ENCODE peak calls at places on chromosomes 13 and 19, in eight cellular contexts. One of them, this sample, is unnamed.

GRCh38 chr13:20127563-20128458 is 33.0 kb downstream of the GJA3 start:
- DNase-seq in GM13977: peak
- DNase-seq in stimulated activated CD4-positive, alpha-beta T cell treated with anti-CD3 and anti-CD28 coated beads, Interleukin-1b, Interleukin-23, amount 100 ng/mL, for 48 hours: peak
- DNase-seq in AG10803: peak
- DNase-seq in stimulated activated CD8-positive, alpha-beta memory T cell treated with anti-CD3 and anti-CD28 coated beads, Interleukin-4, amount 100 ng/mL, for 4 hours: no peak
- DNase-seq in NCI-H1105: no peak
- DNase-seq in H9: peak
- DNase-seq in EH: peak
- DNase-seq in this sample: peak

GRCh38 chr13:102538938-102539337 is 57.8 kb upstream of the TPP2 start:
- DNase-seq in GM13977: no peak
- DNase-seq in NCI-H1105: no peak
- DNase-seq in H9: no peak
- DNase-seq in stimulated activated CD8-positive, alpha-beta memory T cell treated with anti-CD3 and anti-CD28 coated beads, Interleukin-4, amount 100 ng/mL, for 4 hours: no peak
- DNase-seq in stimulated activated CD4-positive, alpha-beta T cell treated with anti-CD3 and anti-CD28 coated beads, Interleukin-1b, Interleukin-23, amount 100 ng/mL, for 48 hours: no peak
- DNase-seq in EH: no peak
- DNase-seq in AG10803: no peak
- DNase-seq in this sample: no peak

GRCh38 chr13:86464193-86464592 is 665.0 kb upstream of the SLITRK6 start:
- DNase-seq in stimulated activated CD8-positive, alpha-beta memory T cell treated with anti-CD3 and anti-CD28 coated beads, Interleukin-4, amount 100 ng/mL, for 4 hours: no peak
- DNase-seq in AG10803: no peak
- DNase-seq in GM13977: no peak
- DNase-seq in H9: no peak
- DNase-seq in EH: no peak
- DNase-seq in stimulated activated CD4-positive, alpha-beta T cell treated with anti-CD3 and anti-CD28 coated beads, Interleukin-1b, Interleukin-23, amount 100 ng/mL, for 48 hours: no peak
- DNase-seq in NCI-H1105: no peak
- DNase-seq in this sample: peak

GRCh38 chr13:40355126-40355719 is 311.2 kb downstream of the FOXO1 start:
- DNase-seq in stimulated activated CD4-positive, alpha-beta T cell treated with anti-CD3 and anti-CD28 coated beads, Interleukin-1b, Interleukin-23, amount 100 ng/mL, for 48 hours: no peak
- DNase-seq in AG10803: no peak
- DNase-seq in NCI-H1105: no peak
- DNase-seq in GM13977: no peak
- DNase-seq in EH: no peak
- DNase-seq in H9: no peak
- DNase-seq in stimulated activated CD8-positive, alpha-beta memory T cell treated with anti-CD3 and anti-CD28 coated beads, Interleukin-4, amount 100 ng/mL, for 4 hours: no peak
- DNase-seq in this sample: no peak

GRCh38 chr19:21143846-21144245 is 2.0 kb downstream of the ZNF431 start:
- DNase-seq in AG10803: peak
- DNase-seq in NCI-H1105: no peak
- DNase-seq in stimulated activated CD8-positive, alpha-beta memory T cell treated with anti-CD3 and anti-CD28 coated beads, Interleukin-4, amount 100 ng/mL, for 4 hours: no peak
- DNase-seq in H9: no peak
- DNase-seq in stimulated activated CD4-positive, alpha-beta T cell treated with anti-CD3 and anti-CD28 coated beads, Interleukin-1b, Interleukin-23, amount 100 ng/mL, for 48 hours: no peak
- DNase-seq in GM13977: no peak
- DNase-seq in EH: no peak
- DNase-seq in this sample: no peak

GRCh38 chr19:18294467-18294864 is 13.0 kb upstream of the JUND start:
- DNase-seq in NCI-H1105: peak
- DNase-seq in H9: peak
- DNase-seq in AG10803: no peak
- DNase-seq in stimulated activated CD8-positive, alpha-beta memory T cell treated with anti-CD3 and anti-CD28 coated beads, Interleukin-4, amount 100 ng/mL, for 4 hours: peak
- DNase-seq in GM13977: no peak
- DNase-seq in EH: no peak
- DNase-seq in stimulated activated CD4-positive, alpha-beta T cell treated with anti-CD3 and anti-CD28 coated beads, Interleukin-1b, Interleukin-23, amount 100 ng/mL, for 48 hours: peak
- DNase-seq in this sample: no peak

GRCh38 chr13:71751074-71751473 is 115.9 kb downstream of the DACH1 start:
- DNase-seq in AG10803: no peak
- DNase-seq in stimulated activated CD4-positive, alpha-beta T cell treated with anti-CD3 and anti-CD28 coated beads, Interleukin-1b, Interleukin-23, amount 100 ng/mL, for 48 hours: no peak
- DNase-seq in GM13977: no peak
- DNase-seq in NCI-H1105: peak
- DNase-seq in stimulated activated CD8-positive, alpha-beta memory T cell treated with anti-CD3 and anti-CD28 coated beads, Interleukin-4, amount 100 ng/mL, for 4 hours: no peak
- DNase-seq in EH: no peak
- DNase-seq in H9: no peak
- DNase-seq in this sample: peak

GRCh38 chr19:23070353-23070781 is 46.5 kb upstream of the ZNF730 start:
- DNase-seq in GM13977: peak
- DNase-seq in stimulated activated CD8-positive, alpha-beta memory T cell treated with anti-CD3 and anti-CD28 coated beads, Interleukin-4, amount 100 ng/mL, for 4 hours: no peak
- DNase-seq in stimulated activated CD4-positive, alpha-beta T cell treated with anti-CD3 and anti-CD28 coated beads, Interleukin-1b, Interleukin-23, amount 100 ng/mL, for 48 hours: peak
- DNase-seq in H9: peak
- DNase-seq in AG10803: peak
- DNase-seq in NCI-H1105: no peak
- DNase-seq in EH: peak
- DNase-seq in this sample: peak

GRCh38 chr13:104487006-104487405 is 1420.8 kb upstream of the SLC10A2 start:
- DNase-seq in EH: no peak
- DNase-seq in stimulated activated CD8-positive, alpha-beta memory T cell treated with anti-CD3 and anti-CD28 coated beads, Interleukin-4, amount 100 ng/mL, for 4 hours: no peak
- DNase-seq in stimulated activated CD4-positive, alpha-beta T cell treated with anti-CD3 and anti-CD28 coated beads, Interleukin-1b, Interleukin-23, amount 100 ng/mL, for 48 hours: no peak
- DNase-seq in AG10803: no peak
- DNase-seq in NCI-H1105: no peak
- DNase-seq in GM13977: no peak
- DNase-seq in H9: no peak
- DNase-seq in this sample: no peak

GRCh38 chr19:49014870-49015255 is 2.0 kb downstream of the LHB start:
- DNase-seq in stimulated activated CD8-positive, alpha-beta memory T cell treated with anti-CD3 and anti-CD28 coated beads, Interleukin-4, amount 100 ng/mL, for 4 hours: no peak
- DNase-seq in stimulated activated CD4-positive, alpha-beta T cell treated with anti-CD3 and anti-CD28 coated beads, Interleukin-1b, Interleukin-23, amount 100 ng/mL, for 48 hours: no peak
- DNase-seq in NCI-H1105: no peak
- DNase-seq in EH: no peak
- DNase-seq in H9: no peak
- DNase-seq in AG10803: no peak
- DNase-seq in GM13977: peak
- DNase-seq in this sample: no peak

GRCh38 chr13:32040689-32041088 is 9.1 kb downstream of the FRY start:
- DNase-seq in AG10803: no peak
- DNase-seq in NCI-H1105: no peak
- DNase-seq in GM13977: no peak
- DNase-seq in H9: no peak
- DNase-seq in stimulated activated CD8-positive, alpha-beta memory T cell treated with anti-CD3 and anti-CD28 coated beads, Interleukin-4, amount 100 ng/mL, for 4 hours: no peak
- DNase-seq in EH: no peak
- DNase-seq in stimulated activated CD4-positive, alpha-beta T cell treated with anti-CD3 and anti-CD28 coated beads, Interleukin-1b, Interleukin-23, amount 100 ng/mL, for 48 hours: no peak
- DNase-seq in this sample: no peak

GRCh38 chr13:44040070-44040753 is 160.5 kb downstream of the LACC1 start:
- DNase-seq in NCI-H1105: no peak
- DNase-seq in stimulated activated CD8-positive, alpha-beta memory T cell treated with anti-CD3 and anti-CD28 coated beads, Interleukin-4, amount 100 ng/mL, for 4 hours: no peak
- DNase-seq in stimulated activated CD4-positive, alpha-beta T cell treated with anti-CD3 and anti-CD28 coated beads, Interleukin-1b, Interleukin-23, amount 100 ng/mL, for 48 hours: no peak
- DNase-seq in EH: peak
- DNase-seq in AG10803: no peak
- DNase-seq in H9: no peak
- DNase-seq in GM13977: no peak
- DNase-seq in this sample: no peak

GRCh38 chr13:51844862-51845573 is at the start of gene TMEM272:
- DNase-seq in AG10803: no peak
- DNase-seq in GM13977: peak
- DNase-seq in H9: peak
- DNase-seq in stimulated activated CD8-positive, alpha-beta memory T cell treated with anti-CD3 and anti-CD28 coated beads, Interleukin-4, amount 100 ng/mL, for 4 hours: no peak
- DNase-seq in stimulated activated CD4-positive, alpha-beta T cell treated with anti-CD3 and anti-CD28 coated beads, Interleukin-1b, Interleukin-23, amount 100 ng/mL, for 48 hours: peak
- DNase-seq in EH: peak
- DNase-seq in NCI-H1105: no peak
- DNase-seq in this sample: peak

GRCh38 chr13:51045450-51045849 is 65.6 kb downstream of the C13orf42 start:
- DNase-seq in NCI-H1105: no peak
- DNase-seq in H9: no peak
- DNase-seq in stimulated activated CD4-positive, alpha-beta T cell treated with anti-CD3 and anti-CD28 coated beads, Interleukin-1b, Interleukin-23, amount 100 ng/mL, for 48 hours: no peak
- DNase-seq in EH: no peak
- DNase-seq in AG10803: no peak
- DNase-seq in GM13977: no peak
- DNase-seq in stimulated activated CD8-positive, alpha-beta memory T cell treated with anti-CD3 and anti-CD28 coated beads, Interleukin-4, amount 100 ng/mL, for 4 hours: no peak
- DNase-seq in this sample: no peak

GRCh38 chr19:51460164-51460992 is 2.1 kb upstream of the SIGLEC8 start:
- DNase-seq in stimulated activated CD4-positive, alpha-beta T cell treated with anti-CD3 and anti-CD28 coated beads, Interleukin-1b, Interleukin-23, amount 100 ng/mL, for 48 hours: no peak
- DNase-seq in stimulated activated CD8-positive, alpha-beta memory T cell treated with anti-CD3 and anti-CD28 coated beads, Interleukin-4, amount 100 ng/mL, for 4 hours: no peak
- DNase-seq in NCI-H1105: no peak
- DNase-seq in AG10803: no peak
- DNase-seq in EH: no peak
- DNase-seq in H9: peak
- DNase-seq in GM13977: no peak
- DNase-seq in this sample: peak

GRCh38 chr19:4452230-4452990 is 5.2 kb downstream of the UBXN6 start:
- DNase-seq in GM13977: no peak
- DNase-seq in NCI-H1105: no peak
- DNase-seq in H9: no peak
- DNase-seq in AG10803: no peak
- DNase-seq in EH: no peak
- DNase-seq in stimulated activated CD4-positive, alpha-beta T cell treated with anti-CD3 and anti-CD28 coated beads, Interleukin-1b, Interleukin-23, amount 100 ng/mL, for 48 hours: no peak
- DNase-seq in stimulated activated CD8-positive, alpha-beta memory T cell treated with anti-CD3 and anti-CD28 coated beads, Interleukin-4, amount 100 ng/mL, for 4 hours: no peak
- DNase-seq in this sample: no peak

GRCh38 chr19:49425922-49426592 is 869 bp downstream of the GFY start:
- DNase-seq in GM13977: peak
- DNase-seq in stimulated activated CD8-positive, alpha-beta memory T cell treated with anti-CD3 and anti-CD28 coated beads, Interleukin-4, amount 100 ng/mL, for 4 hours: no peak
- DNase-seq in stimulated activated CD4-positive, alpha-beta T cell treated with anti-CD3 and anti-CD28 coated beads, Interleukin-1b, Interleukin-23, amount 100 ng/mL, for 48 hours: peak
- DNase-seq in NCI-H1105: no peak
- DNase-seq in AG10803: no peak
- DNase-seq in EH: no peak
- DNase-seq in H9: peak
- DNase-seq in this sample: peak

GRCh38 chr13:113034451-113035208 is 65.6 kb downstream of the MCF2L start:
- DNase-seq in AG10803: peak
- DNase-seq in EH: peak
- DNase-seq in stimulated activated CD8-positive, alpha-beta memory T cell treated with anti-CD3 and anti-CD28 coated beads, Interleukin-4, amount 100 ng/mL, for 4 hours: no peak
- DNase-seq in stimulated activated CD4-positive, alpha-beta T cell treated with anti-CD3 and anti-CD28 coated beads, Interleukin-1b, Interleukin-23, amount 100 ng/mL, for 48 hours: no peak
- DNase-seq in NCI-H1105: peak
- DNase-seq in H9: peak
- DNase-seq in GM13977: no peak
- DNase-seq in this sample: peak

GRCh38 chr19:55447421-55448174 is 4.5 kb upstream of the SHISA7 start:
- DNase-seq in EH: peak
- DNase-seq in stimulated activated CD4-positive, alpha-beta T cell treated with anti-CD3 and anti-CD28 coated beads, Interleukin-1b, Interleukin-23, amount 100 ng/mL, for 48 hours: no peak
- DNase-seq in AG10803: peak
- DNase-seq in stimulated activated CD8-positive, alpha-beta memory T cell treated with anti-CD3 and anti-CD28 coated beads, Interleukin-4, amount 100 ng/mL, for 4 hours: no peak
- DNase-seq in NCI-H1105: peak
- DNase-seq in GM13977: no peak
- DNase-seq in H9: no peak
- DNase-seq in this sample: peak

GRCh38 chr13:46893820-46894533 is 2.9 kb downstream of the HTR2A start:
- DNase-seq in GM13977: peak
- DNase-seq in H9: peak
- DNase-seq in AG10803: peak
- DNase-seq in stimulated activated CD8-positive, alpha-beta memory T cell treated with anti-CD3 and anti-CD28 coated beads, Interleukin-4, amount 100 ng/mL, for 4 hours: peak
- DNase-seq in NCI-H1105: peak
- DNase-seq in EH: peak
- DNase-seq in stimulated activated CD4-positive, alpha-beta T cell treated with anti-CD3 and anti-CD28 coated beads, Interleukin-1b, Interleukin-23, amount 100 ng/mL, for 48 hours: peak
- DNase-seq in this sample: peak

GRCh38 chr19:17682273-17682672 is 5.9 kb downstream of the UNC13A start:
- DNase-seq in H9: no peak
- DNase-seq in stimulated activated CD8-positive, alpha-beta memory T cell treated with anti-CD3 and anti-CD28 coated beads, Interleukin-4, amount 100 ng/mL, for 4 hours: no peak
- DNase-seq in EH: no peak
- DNase-seq in GM13977: no peak
- DNase-seq in NCI-H1105: no peak
- DNase-seq in AG10803: no peak
- DNase-seq in stimulated activated CD4-positive, alpha-beta T cell treated with anti-CD3 and anti-CD28 coated beads, Interleukin-1b, Interleukin-23, amount 100 ng/mL, for 48 hours: no peak
- DNase-seq in this sample: no peak

GRCh38 chr19:45130888-45131615 is 29.7 kb downstream of the NKPD1 start:
- DNase-seq in EH: peak
- DNase-seq in H9: no peak
- DNase-seq in stimulated activated CD4-positive, alpha-beta T cell treated with anti-CD3 and anti-CD28 coated beads, Interleukin-1b, Interleukin-23, amount 100 ng/mL, for 48 hours: no peak
- DNase-seq in NCI-H1105: peak
- DNase-seq in stimulated activated CD8-positive, alpha-beta memory T cell treated with anti-CD3 and anti-CD28 coated beads, Interleukin-4, amount 100 ng/mL, for 4 hours: peak
- DNase-seq in AG10803: no peak
- DNase-seq in GM13977: no peak
- DNase-seq in this sample: peak

GRCh38 chr13:26482451-26483197 is 74.9 kb upstream of the WASF3 start:
- DNase-seq in GM13977: peak
- DNase-seq in EH: peak
- DNase-seq in H9: peak
- DNase-seq in NCI-H1105: peak
- DNase-seq in stimulated activated CD4-positive, alpha-beta T cell treated with anti-CD3 and anti-CD28 coated beads, Interleukin-1b, Interleukin-23, amount 100 ng/mL, for 48 hours: peak
- DNase-seq in AG10803: peak
- DNase-seq in stimulated activated CD8-positive, alpha-beta memory T cell treated with anti-CD3 and anti-CD28 coated beads, Interleukin-4, amount 100 ng/mL, for 4 hours: peak
- DNase-seq in this sample: peak

GRCh38 chr13:77516342-77516789 is 19.1 kb upstream of the SCEL start:
- DNase-seq in NCI-H1105: no peak
- DNase-seq in stimulated activated CD8-positive, alpha-beta memory T cell treated with anti-CD3 and anti-CD28 coated beads, Interleukin-4, amount 100 ng/mL, for 4 hours: no peak
- DNase-seq in stimulated activated CD4-positive, alpha-beta T cell treated with anti-CD3 and anti-CD28 coated beads, Interleukin-1b, Interleukin-23, amount 100 ng/mL, for 48 hours: peak
- DNase-seq in GM13977: no peak
- DNase-seq in H9: no peak
- DNase-seq in EH: peak
- DNase-seq in AG10803: peak
- DNase-seq in this sample: no peak

GRCh38 chr19:35165200-35166058 is 10.9 kb downstream of the FXYD5 start:
- DNase-seq in AG10803: no peak
- DNase-seq in stimulated activated CD4-positive, alpha-beta T cell treated with anti-CD3 and anti-CD28 coated beads, Interleukin-1b, Interleukin-23, amount 100 ng/mL, for 48 hours: no peak
- DNase-seq in EH: no peak
- DNase-seq in NCI-H1105: no peak
- DNase-seq in H9: no peak
- DNase-seq in GM13977: no peak
- DNase-seq in stimulated activated CD8-positive, alpha-beta memory T cell treated with anti-CD3 and anti-CD28 coated beads, Interleukin-4, amount 100 ng/mL, for 4 hours: no peak
- DNase-seq in this sample: no peak

GRCh38 chr13:77230560-77230959 is 96.3 kb downstream of the MYCBP2 start:
- DNase-seq in NCI-H1105: no peak
- DNase-seq in GM13977: no peak
- DNase-seq in AG10803: no peak
- DNase-seq in stimulated activated CD4-positive, alpha-beta T cell treated with anti-CD3 and anti-CD28 coated beads, Interleukin-1b, Interleukin-23, amount 100 ng/mL, for 48 hours: no peak
- DNase-seq in stimulated activated CD8-positive, alpha-beta memory T cell treated with anti-CD3 and anti-CD28 coated beads, Interleukin-4, amount 100 ng/mL, for 4 hours: no peak
- DNase-seq in H9: no peak
- DNase-seq in EH: no peak
- DNase-seq in this sample: no peak

GRCh38 chr19:751501-752341 is 809 bp downstream of the MISP start:
- DNase-seq in EH: peak
- DNase-seq in AG10803: peak
- DNase-seq in stimulated activated CD8-positive, alpha-beta memory T cell treated with anti-CD3 and anti-CD28 coated beads, Interleukin-4, amount 100 ng/mL, for 4 hours: no peak
- DNase-seq in stimulated activated CD4-positive, alpha-beta T cell treated with anti-CD3 and anti-CD28 coated beads, Interleukin-1b, Interleukin-23, amount 100 ng/mL, for 48 hours: no peak
- DNase-seq in NCI-H1105: no peak
- DNase-seq in H9: peak
- DNase-seq in GM13977: no peak
- DNase-seq in this sample: no peak

GRCh38 chr13:40371531-40372125 is 294.8 kb downstream of the FOXO1 start:
- DNase-seq in NCI-H1105: no peak
- DNase-seq in H9: no peak
- DNase-seq in stimulated activated CD8-positive, alpha-beta memory T cell treated with anti-CD3 and anti-CD28 coated beads, Interleukin-4, amount 100 ng/mL, for 4 hours: no peak
- DNase-seq in GM13977: no peak
- DNase-seq in stimulated activated CD4-positive, alpha-beta T cell treated with anti-CD3 and anti-CD28 coated beads, Interleukin-1b, Interleukin-23, amount 100 ng/mL, for 48 hours: no peak
- DNase-seq in AG10803: no peak
- DNase-seq in EH: no peak
- DNase-seq in this sample: no peak

GRCh38 chr19:12757544-12758274 is 6.1 kb downstream of the BEST2 start:
- DNase-seq in stimulated activated CD8-positive, alpha-beta memory T cell treated with anti-CD3 and anti-CD28 coated beads, Interleukin-4, amount 100 ng/mL, for 4 hours: no peak
- DNase-seq in AG10803: peak
- DNase-seq in NCI-H1105: peak
- DNase-seq in EH: peak
- DNase-seq in GM13977: peak
- DNase-seq in H9: peak
- DNase-seq in stimulated activated CD4-positive, alpha-beta T cell treated with anti-CD3 and anti-CD28 coated beads, Interleukin-1b, Interleukin-23, amount 100 ng/mL, for 48 hours: peak
- DNase-seq in this sample: peak

GRCh38 chr19:51531349-51532315 is at the start of gene SIGLEC6:
- DNase-seq in stimulated activated CD4-positive, alpha-beta T cell treated with anti-CD3 and anti-CD28 coated beads, Interleukin-1b, Interleukin-23, amount 100 ng/mL, for 48 hours: no peak
- DNase-seq in NCI-H1105: no peak
- DNase-seq in AG10803: no peak
- DNase-seq in stimulated activated CD8-positive, alpha-beta memory T cell treated with anti-CD3 and anti-CD28 coated beads, Interleukin-4, amount 100 ng/mL, for 4 hours: no peak
- DNase-seq in EH: no peak
- DNase-seq in GM13977: peak
- DNase-seq in H9: no peak
- DNase-seq in this sample: no peak

GRCh38 chr19:34232566-34233481 is 21.5 kb upstream of the GARRE1 start:
- DNase-seq in GM13977: peak
- DNase-seq in stimulated activated CD4-positive, alpha-beta T cell treated with anti-CD3 and anti-CD28 coated beads, Interleukin-1b, Interleukin-23, amount 100 ng/mL, for 48 hours: peak
- DNase-seq in EH: peak
- DNase-seq in stimulated activated CD8-positive, alpha-beta memory T cell treated with anti-CD3 and anti-CD28 coated beads, Interleukin-4, amount 100 ng/mL, for 4 hours: no peak
- DNase-seq in AG10803: peak
- DNase-seq in NCI-H1105: no peak
- DNase-seq in H9: no peak
- DNase-seq in this sample: peak

GRCh38 chr19:40144151-40144550 is 47.1 kb upstream of the MAP3K10 start:
- DNase-seq in stimulated activated CD8-positive, alpha-beta memory T cell treated with anti-CD3 and anti-CD28 coated beads, Interleukin-4, amount 100 ng/mL, for 4 hours: no peak
- DNase-seq in stimulated activated CD4-positive, alpha-beta T cell treated with anti-CD3 and anti-CD28 coated beads, Interleukin-1b, Interleukin-23, amount 100 ng/mL, for 48 hours: no peak
- DNase-seq in H9: no peak
- DNase-seq in EH: no peak
- DNase-seq in NCI-H1105: no peak
- DNase-seq in GM13977: no peak
- DNase-seq in AG10803: no peak
- DNase-seq in this sample: no peak

GRCh38 chr19:37699057-37699456 is 20.5 kb downstream of the ZNF607 start:
- DNase-seq in stimulated activated CD4-positive, alpha-beta T cell treated with anti-CD3 and anti-CD28 coated beads, Interleukin-1b, Interleukin-23, amount 100 ng/mL, for 48 hours: no peak
- DNase-seq in NCI-H1105: no peak
- DNase-seq in H9: no peak
- DNase-seq in GM13977: no peak
- DNase-seq in AG10803: no peak
- DNase-seq in stimulated activated CD8-positive, alpha-beta memory T cell treated with anti-CD3 and anti-CD28 coated beads, Interleukin-4, amount 100 ng/mL, for 4 hours: no peak
- DNase-seq in EH: peak
- DNase-seq in this sample: no peak

GRCh38 chr13:46757640-46758039 is 39.3 kb downstream of the ESD start:
- DNase-seq in AG10803: no peak
- DNase-seq in GM13977: no peak
- DNase-seq in EH: no peak
- DNase-seq in NCI-H1105: no peak
- DNase-seq in H9: no peak
- DNase-seq in stimulated activated CD4-positive, alpha-beta T cell treated with anti-CD3 and anti-CD28 coated beads, Interleukin-1b, Interleukin-23, amount 100 ng/mL, for 48 hours: no peak
- DNase-seq in stimulated activated CD8-positive, alpha-beta memory T cell treated with anti-CD3 and anti-CD28 coated beads, Interleukin-4, amount 100 ng/mL, for 4 hours: no peak
- DNase-seq in this sample: no peak